ENCODE peak calls at places on chromosomes 12 and 14, in five cellular contexts. A is cardiac muscle cell; J is CD8-positive, alpha-beta T cell; Z is mesendoderm; I is keratinocyte. D is an unnamed sample. For H3K4me1, the result is how much of the 10 kb centered on the place peaks cover.

GRCh38 chr14:100131181-100131580 is 28.3 kb downstream of the DEGS2 start:
- DNase-seq in A (no peak), J (no peak), Z (peak), I (no peak), D (no peak)

GRCh38 chr12:24707379-24707778 is 241.5 kb downstream of the BCAT1 start:
- DNase-seq in A (no peak), J (no peak), Z (no peak), I (no peak), D (no peak)

GRCh38 chr12:54126696-54127537 is 61.9 kb downstream of the SMUG1 start:
- DNase-seq in A (no peak), J (peak), Z (peak), I (no peak), D (peak)

GRCh38 chr14:43540948-43541347 is 966.1 kb downstream of the FSCB start:
- DNase-seq in A (peak), J (no peak), Z (peak), I (no peak), D (no peak)

GRCh38 chr12:108295631-108296030 is 43.5 kb downstream of the CMKLR1 start:
- DNase-seq in A (no peak), J (no peak), Z (no peak), I (no peak), D (no peak)

GRCh38 chr14:78836777-78837176 is 666.6 kb downstream of the NRXN3 start:
- DNase-seq in A (peak), J (no peak), Z (peak), I (peak), D (peak)

GRCh38 chr14:20692111-20692751 is 3.7 kb downstream of the ANG start:
- DNase-seq in A (no peak), J (no peak), Z (no peak), I (no peak), D (no peak)

GRCh38 chr12:92942905-92943304 is 13.8 kb upstream of the EEA1 start:
- DNase-seq in A (no peak), J (no peak), Z (no peak), I (no peak), D (no peak)

GRCh38 chr14:106657460-106657859 is 1131.1 kb downstream of the TMEM121 start:
- DNase-seq in A (no peak), J (peak), Z (no peak), I (no peak), D (no peak)

GRCh38 chr12:128801879-128802391 is 21.8 kb downstream of the SLC15A4 start:
- DNase-seq in A (no peak), J (no peak), Z (no peak), I (no peak), D (no peak)

GRCh38 chr12:72491399-72491798 is 219.2 kb downstream of the TRHDE start:
- DNase-seq in A (no peak), J (no peak), Z (no peak), I (no peak), D (no peak)

GRCh38 chr14:96588410-96589249 is 86.4 kb downstream of the PAPOLA start:
- DNase-seq in A (no peak), J (peak), Z (no peak), I (no peak), D (no peak)

GRCh38 chr12:110796952-110797351 is 49.8 kb upstream of the CCDC63 start:
- DNase-seq in A (no peak), J (no peak), Z (no peak), I (peak), D (no peak)

GRCh38 chr12:112111931-112112330 is 3.3 kb upstream of the NAA25 start:
- DNase-seq in A (no peak), J (no peak), Z (no peak), I (no peak), D (no peak)

GRCh38 chr12:105562727-105563072 is 232.2 kb downstream of the C12orf75 start:
- DNase-seq in A (no peak), J (no peak), Z (no peak), I (no peak), D (no peak)

GRCh38 chr12:76670776-76671175 is 93.1 kb upstream of the ZDHHC17 start:
- DNase-seq in A (no peak), J (no peak), Z (peak), I (no peak), D (no peak)

GRCh38 chr14:100586520-100587247 is 533 bp downstream of the BEGAIN start:
- DNase-seq in A (peak), J (no peak), Z (no peak), I (peak), D (no peak)

GRCh38 chr12:57614178-57614947 is 3.1 kb downstream of the ARHGEF25 start:
- DNase-seq in A (no peak), J (no peak), Z (peak), I (no peak), D (peak)

GRCh38 chr12:79848321-79848720 is 86.6 kb downstream of the PPP1R12A start:
- DNase-seq in A (no peak), J (no peak), Z (no peak), I (no peak), D (no peak)

GRCh38 chr14:24235804-24236688 is 3.3 kb downstream of the GMPR2 start:
- DNase-seq in A (no peak), J (no peak), Z (no peak), I (no peak), D (no peak)
- H3K4me1 ChIP-seq in A (under half), J (under half), Z (under half), I (half or more), D (under half)

DNA sequence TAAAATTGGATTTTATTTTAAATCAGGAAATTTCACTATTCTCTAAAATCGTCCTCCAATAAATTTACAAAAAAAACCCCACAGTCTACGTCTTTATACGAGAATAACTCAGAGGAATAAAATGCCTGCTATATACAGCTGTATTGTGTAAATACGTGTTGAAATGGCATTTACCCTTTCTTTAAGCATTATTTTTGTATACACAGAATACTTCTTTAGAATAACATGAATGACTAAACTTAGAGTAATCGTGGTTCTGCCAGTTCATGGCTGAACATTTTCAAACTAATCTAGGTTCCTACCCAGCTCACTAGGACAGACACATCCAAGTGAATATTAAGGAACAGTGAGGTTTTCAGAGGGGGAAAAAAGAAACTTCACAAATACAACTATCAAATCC is 24.6 kb downstream of the DICER1 start:
- DNase-seq in A (no peak), J (no peak), Z (no peak), I (no peak), D (no peak)
- H3K4me1 ChIP-seq in A (under half), J (under half), Z (under half), I (under half), D (under half)

GRCh38 chr12:124531906-124532305 is 35.5 kb downstream of the NCOR2 start:
- DNase-seq in A (no peak), J (no peak), Z (no peak), I (no peak), D (no peak)
- H3K4me1 ChIP-seq in A (under half), J (under half), Z (under half), I (under half), D (under half)

DNA sequence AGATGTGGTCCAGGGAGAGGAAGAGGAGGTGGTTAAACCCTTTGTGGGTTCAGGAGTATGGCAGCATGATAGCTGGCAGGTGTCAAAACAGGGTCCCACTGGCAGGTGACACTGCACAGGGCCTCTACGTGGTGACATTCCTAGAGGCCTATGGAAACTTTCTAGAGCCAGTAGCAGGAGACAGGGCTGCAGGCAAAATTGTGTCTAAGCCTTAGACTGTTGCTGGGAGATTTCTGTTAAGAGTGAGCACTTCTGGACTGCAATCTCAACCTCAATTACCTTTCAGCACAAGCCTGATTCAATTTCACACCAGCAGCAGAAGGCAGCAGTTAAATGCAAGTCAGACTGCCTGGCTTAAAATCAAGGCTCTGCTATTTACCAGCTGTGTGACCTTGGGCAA is 46.2 kb downstream of the NT5DC3 start:
- DNase-seq in A (peak), J (no peak), Z (no peak), I (no peak), D (no peak)
- H3K4me1 ChIP-seq in A (under half), J (under half), Z (under half), I (under half), D (under half)

DNA sequence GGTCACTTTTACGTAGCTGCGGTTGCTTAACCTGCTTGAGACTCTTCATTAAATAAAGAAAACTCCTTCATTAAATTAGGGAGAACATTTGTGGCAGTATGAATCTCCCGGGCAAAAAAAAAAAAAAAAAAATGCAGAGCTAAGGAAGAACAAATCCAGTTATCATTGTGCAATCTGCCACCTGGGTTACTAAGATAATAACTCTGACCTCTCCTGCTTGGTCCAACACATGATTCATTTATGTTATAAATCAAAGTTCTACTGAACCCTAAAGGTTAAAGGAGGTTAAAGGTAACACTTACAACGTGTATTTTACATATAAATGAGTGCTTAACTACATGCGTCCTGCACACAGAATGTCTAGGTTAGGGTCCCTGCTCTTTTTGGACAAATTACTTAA is 4.3 kb downstream of the TGFB3 start:
- DNase-seq in A (no peak), J (no peak), Z (no peak), I (no peak), D (no peak)
- H3K4me1 ChIP-seq in A (under half), J (under half), Z (under half), I (under half), D (under half)

GRCh38 chr14:54591461-54592245 is 24.7 kb downstream of the SAMD4A start:
- DNase-seq in A (no peak), J (no peak), Z (no peak), I (peak), D (no peak)
- H3K4me1 ChIP-seq in A (under half), J (under half), Z (under half), I (half or more), D (half or more)

DNA sequence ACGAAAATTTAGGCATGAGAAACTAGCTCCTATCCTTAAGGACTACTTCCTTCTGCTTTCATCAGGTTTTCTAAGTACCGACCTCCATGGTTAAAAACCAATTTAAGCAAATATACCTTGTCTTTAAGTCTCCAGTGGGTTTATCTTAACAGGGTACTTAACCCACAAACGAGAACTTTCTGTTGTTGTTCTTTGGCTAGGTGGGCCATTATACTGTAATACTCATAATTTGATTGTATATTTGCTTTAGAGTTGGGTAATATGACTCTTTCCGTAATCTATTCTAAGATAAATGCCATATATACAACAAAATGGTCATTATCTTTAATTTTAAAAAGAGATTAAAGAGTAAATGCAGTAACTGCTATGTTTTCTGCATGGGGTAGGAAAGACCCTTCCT is 21.6 kb downstream of the RASSF8 start:
- DNase-seq in A (no peak), J (no peak), Z (no peak), I (no peak), D (no peak)
- H3K4me1 ChIP-seq in A (under half), J (under half), Z (under half), I (under half), D (under half)

GRCh38 chr14:91891081-91891480 is 23.7 kb upstream of the TC2N start:
- DNase-seq in A (no peak), J (no peak), Z (no peak), I (no peak), D (no peak)

GRCh38 chr14:91896419-91896818 is 29.1 kb upstream of the TC2N start:
- DNase-seq in A (no peak), J (no peak), Z (no peak), I (no peak), D (no peak)

GRCh38 chr14:91892918-91893527 is 25.7 kb upstream of the TC2N start:
- DNase-seq in A (peak), J (no peak), Z (peak), I (no peak), D (no peak)

GRCh38 chr14:91891721-91892220 is 24.4 kb upstream of the TC2N start:
- DNase-seq in A (no peak), J (no peak), Z (no peak), I (no peak), D (no peak)

GRCh38 chr14:91893659-91894058 is 26.3 kb upstream of the TC2N start:
- DNase-seq in A (no peak), J (no peak), Z (no peak), I (no peak), D (no peak)
- H3K4me1 ChIP-seq in A (under half), J (half or more), Z (under half), I (under half), D (half or more)

DNA sequence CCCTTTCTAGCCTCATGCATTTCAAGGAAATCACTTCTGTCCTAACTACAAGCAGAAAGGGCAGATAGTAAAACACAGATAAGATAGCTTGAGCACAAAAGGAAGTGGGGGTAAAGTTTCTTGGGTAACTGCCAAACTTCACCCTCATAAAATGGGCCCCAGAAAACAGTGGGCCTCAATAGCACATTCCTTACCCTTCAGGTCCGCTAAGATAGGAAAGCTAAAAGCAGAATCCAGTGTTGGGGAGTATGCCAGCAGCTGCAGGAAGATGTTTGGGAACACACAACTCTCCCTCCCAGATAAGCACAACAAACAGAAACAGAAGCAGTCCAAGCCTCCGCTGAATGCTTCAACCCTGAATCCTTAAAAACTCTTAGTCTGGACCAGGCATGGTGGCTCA is 110.9 kb upstream of the MGAT4C start:
- DNase-seq in A (peak), J (no peak), Z (peak), I (no peak), D (no peak)
- H3K4me1 ChIP-seq in A (under half), J (under half), Z (under half), I (under half), D (under half)

DNA sequence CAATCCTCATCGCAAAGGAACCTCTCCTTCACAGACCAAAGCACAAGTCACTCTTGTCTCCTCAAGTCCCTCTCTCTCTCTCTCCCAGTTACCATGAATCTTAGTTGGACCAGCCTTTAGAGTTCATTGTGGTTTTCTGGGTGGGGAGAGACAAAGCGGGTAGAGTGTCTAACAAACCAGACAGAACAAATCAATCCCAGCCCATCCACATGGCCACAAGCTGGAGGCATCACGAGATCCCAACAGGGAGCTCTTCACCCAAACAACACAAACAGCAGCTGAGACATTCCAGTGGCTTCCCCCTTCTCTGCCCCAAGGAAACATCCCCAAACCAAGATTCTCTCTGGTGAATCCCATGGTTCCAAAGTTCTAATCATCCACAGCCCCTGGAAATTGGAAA is 22.4 kb downstream of the ACTN1 start:
- DNase-seq in A (no peak), J (no peak), Z (no peak), I (no peak), D (no peak)
- H3K4me1 ChIP-seq in A (under half), J (half or more), Z (under half), I (half or more), D (half or more)

D was measured in heart left ventricle.